ENCODE peak calls at places on chromosomes 11 and 22, in nine cellular contexts. One of them, this sample, is unnamed. For H3K4me1, the result is how much of the 10 kb centered on the place peaks cover.

GRCh38 chr11:64864473-64865285 is 13.7 kb downstream of the EHD1 start:
- DNase-seq in IMR-90: peak
- DNase-seq in psoas muscle: peak
- DNase-seq in neuronal stem cell: no peak
- DNase-seq in colonic mucosa: no peak
- DNase-seq in tibial artery: peak
- DNase-seq in transverse colon: peak
- DNase-seq in uterus: peak
- DNase-seq in body of pancreas: peak
- DNase-seq in this sample: no peak

GRCh38 chr11:1087279-1087960 is 12.7 kb downstream of the MUC2 start:
- DNase-seq in IMR-90: no peak
- DNase-seq in psoas muscle: no peak
- DNase-seq in neuronal stem cell: no peak
- DNase-seq in colonic mucosa: no peak
- DNase-seq in tibial artery: peak
- DNase-seq in transverse colon: no peak
- DNase-seq in uterus: no peak
- DNase-seq in body of pancreas: no peak
- DNase-seq in this sample: peak

GRCh38 chr22:43042101-43042780 is 27.3 kb upstream of the PACSIN2 start:
- DNase-seq in IMR-90: peak
- DNase-seq in psoas muscle: no peak
- DNase-seq in neuronal stem cell: no peak
- DNase-seq in colonic mucosa: no peak
- DNase-seq in tibial artery: no peak
- DNase-seq in transverse colon: no peak
- DNase-seq in uterus: no peak
- DNase-seq in body of pancreas: peak
- DNase-seq in this sample: no peak

GRCh38 chr11:13160302-13160701 is 117.3 kb upstream of the BMAL1 start:
- DNase-seq in IMR-90: no peak
- DNase-seq in psoas muscle: no peak
- DNase-seq in neuronal stem cell: no peak
- DNase-seq in colonic mucosa: no peak
- DNase-seq in tibial artery: no peak
- DNase-seq in transverse colon: no peak
- DNase-seq in uterus: no peak
- DNase-seq in body of pancreas: no peak
- DNase-seq in this sample: no peak

GRCh38 chr11:28835790-28836189 is 727.6 kb downstream of the METTL15 start:
- DNase-seq in IMR-90: peak
- DNase-seq in psoas muscle: no peak
- DNase-seq in neuronal stem cell: no peak
- DNase-seq in colonic mucosa: no peak
- DNase-seq in tibial artery: no peak
- DNase-seq in transverse colon: no peak
- DNase-seq in uterus: no peak
- DNase-seq in body of pancreas: no peak
- DNase-seq in this sample: no peak

GRCh38 chr22:43392385-43392989 is 19.3 kb upstream of the MPPED1 start:
- DNase-seq in IMR-90: no peak
- DNase-seq in psoas muscle: no peak
- DNase-seq in neuronal stem cell: no peak
- DNase-seq in colonic mucosa: no peak
- DNase-seq in tibial artery: no peak
- DNase-seq in transverse colon: no peak
- DNase-seq in uterus: no peak
- DNase-seq in body of pancreas: no peak
- DNase-seq in this sample: no peak

GRCh38 chr22:35894464-35894878 is 134.2 kb downstream of the RBFOX2 start:
- DNase-seq in IMR-90: no peak
- DNase-seq in psoas muscle: no peak
- DNase-seq in neuronal stem cell: no peak
- DNase-seq in colonic mucosa: no peak
- DNase-seq in tibial artery: peak
- DNase-seq in transverse colon: peak
- DNase-seq in uterus: peak
- DNase-seq in body of pancreas: no peak
- DNase-seq in this sample: no peak

GRCh38 chr11:1875093-1875785 is 16.5 kb downstream of the PRR33 start:
- DNase-seq in IMR-90: no peak
- DNase-seq in psoas muscle: no peak
- DNase-seq in neuronal stem cell: no peak
- DNase-seq in colonic mucosa: no peak
- DNase-seq in tibial artery: peak
- DNase-seq in transverse colon: peak
- DNase-seq in uterus: peak
- DNase-seq in body of pancreas: no peak
- DNase-seq in this sample: no peak

GRCh38 chr11:134332189-134332631 is 422 bp downstream of the GLB1L2 start:
- DNase-seq in IMR-90: no peak
- DNase-seq in psoas muscle: no peak
- DNase-seq in neuronal stem cell: peak
- DNase-seq in colonic mucosa: peak
- DNase-seq in tibial artery: no peak
- DNase-seq in transverse colon: peak
- DNase-seq in uterus: no peak
- DNase-seq in body of pancreas: peak
- DNase-seq in this sample: no peak

GRCh38 chr11:103773537-103773936 is 262.9 kb upstream of the DDI1 start:
- DNase-seq in IMR-90: no peak
- DNase-seq in psoas muscle: no peak
- DNase-seq in neuronal stem cell: no peak
- DNase-seq in colonic mucosa: no peak
- DNase-seq in tibial artery: no peak
- DNase-seq in transverse colon: no peak
- DNase-seq in uterus: no peak
- DNase-seq in body of pancreas: no peak
- DNase-seq in this sample: peak

GRCh38 chr11:103779054-103779453 is 257.4 kb upstream of the DDI1 start:
- DNase-seq in IMR-90: no peak
- DNase-seq in psoas muscle: no peak
- DNase-seq in neuronal stem cell: no peak
- DNase-seq in colonic mucosa: no peak
- DNase-seq in tibial artery: no peak
- DNase-seq in transverse colon: no peak
- DNase-seq in uterus: no peak
- DNase-seq in body of pancreas: no peak
- DNase-seq in this sample: no peak

DNA sequence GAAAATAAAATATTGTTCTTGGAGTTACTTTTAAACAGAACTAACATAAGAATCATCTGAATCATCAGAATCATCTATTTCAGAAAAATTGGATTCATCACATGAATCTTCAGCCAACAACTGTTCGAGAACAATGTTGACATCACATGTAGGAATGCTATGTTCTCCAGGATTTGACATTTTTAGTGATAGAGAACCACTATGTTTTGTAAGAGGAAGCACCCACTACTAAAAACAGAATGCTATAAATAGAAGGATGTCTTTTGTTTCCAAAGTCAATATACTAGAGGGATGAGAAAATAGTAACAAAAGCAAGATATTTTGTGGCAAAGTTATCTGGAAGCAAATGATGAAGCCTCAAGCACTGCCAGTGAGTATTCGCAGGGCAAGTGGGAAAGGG is 263.4 kb upstream of the DDI1 start:
- DNase-seq in IMR-90: peak
- DNase-seq in psoas muscle: no peak
- DNase-seq in neuronal stem cell: no peak
- DNase-seq in colonic mucosa: no peak
- DNase-seq in tibial artery: no peak
- DNase-seq in transverse colon: no peak
- DNase-seq in uterus: no peak
- DNase-seq in body of pancreas: no peak
- DNase-seq in this sample: no peak
- H3K4me3 ChIP-seq in IMR-90: no peak
- H3K4me3 ChIP-seq in psoas muscle: no peak
- H3K4me3 ChIP-seq in neuronal stem cell: no peak
- H3K4me3 ChIP-seq in colonic mucosa: no peak
- H3K4me3 ChIP-seq in tibial artery: no peak
- H3K4me3 ChIP-seq in transverse colon: no peak
- H3K4me3 ChIP-seq in uterus: no peak
- H3K4me3 ChIP-seq in body of pancreas: no peak
- H3K4me3 ChIP-seq in this sample: no peak

GRCh38 chr22:50575426-50575941 is 2.7 kb downstream of the CPT1B start:
- DNase-seq in IMR-90: no peak
- DNase-seq in psoas muscle: no peak
- DNase-seq in neuronal stem cell: no peak
- DNase-seq in colonic mucosa: no peak
- DNase-seq in tibial artery: peak
- DNase-seq in transverse colon: no peak
- DNase-seq in uterus: no peak
- DNase-seq in body of pancreas: no peak
- DNase-seq in this sample: no peak
- H3K4me1 ChIP-seq in IMR-90: under half
- H3K4me1 ChIP-seq in psoas muscle: under half
- H3K4me1 ChIP-seq in neuronal stem cell: under half
- H3K4me1 ChIP-seq in colonic mucosa: under half
- H3K4me1 ChIP-seq in tibial artery: under half
- H3K4me1 ChIP-seq in transverse colon: under half
- H3K4me1 ChIP-seq in uterus: under half
- H3K4me1 ChIP-seq in body of pancreas: under half
- H3K4me1 ChIP-seq in this sample: under half

GRCh38 chr22:37505565-37505964 is 13.7 kb downstream of the CARD10 start:
- DNase-seq in IMR-90: no peak
- DNase-seq in psoas muscle: no peak
- DNase-seq in neuronal stem cell: no peak
- DNase-seq in colonic mucosa: no peak
- DNase-seq in tibial artery: no peak
- DNase-seq in transverse colon: no peak
- DNase-seq in uterus: no peak
- DNase-seq in body of pancreas: no peak
- DNase-seq in this sample: no peak

GRCh38 chr22:37509026-37509886 is 10.0 kb downstream of the CARD10 start:
- DNase-seq in IMR-90: no peak
- DNase-seq in psoas muscle: no peak
- DNase-seq in neuronal stem cell: no peak
- DNase-seq in colonic mucosa: no peak
- DNase-seq in tibial artery: no peak
- DNase-seq in transverse colon: no peak
- DNase-seq in uterus: no peak
- DNase-seq in body of pancreas: no peak
- DNase-seq in this sample: peak

GRCh38 chr22:37505989-37506388 is 13.2 kb downstream of the CARD10 start:
- DNase-seq in IMR-90: no peak
- DNase-seq in psoas muscle: no peak
- DNase-seq in neuronal stem cell: no peak
- DNase-seq in colonic mucosa: no peak
- DNase-seq in tibial artery: no peak
- DNase-seq in transverse colon: no peak
- DNase-seq in uterus: no peak
- DNase-seq in body of pancreas: no peak
- DNase-seq in this sample: peak

GRCh38 chr22:37508431-37508963 is 10.7 kb downstream of the CARD10 start:
- DNase-seq in IMR-90: no peak
- DNase-seq in psoas muscle: peak
- DNase-seq in neuronal stem cell: no peak
- DNase-seq in colonic mucosa: no peak
- DNase-seq in tibial artery: no peak
- DNase-seq in transverse colon: no peak
- DNase-seq in uterus: no peak
- DNase-seq in body of pancreas: no peak
- DNase-seq in this sample: peak

DNA sequence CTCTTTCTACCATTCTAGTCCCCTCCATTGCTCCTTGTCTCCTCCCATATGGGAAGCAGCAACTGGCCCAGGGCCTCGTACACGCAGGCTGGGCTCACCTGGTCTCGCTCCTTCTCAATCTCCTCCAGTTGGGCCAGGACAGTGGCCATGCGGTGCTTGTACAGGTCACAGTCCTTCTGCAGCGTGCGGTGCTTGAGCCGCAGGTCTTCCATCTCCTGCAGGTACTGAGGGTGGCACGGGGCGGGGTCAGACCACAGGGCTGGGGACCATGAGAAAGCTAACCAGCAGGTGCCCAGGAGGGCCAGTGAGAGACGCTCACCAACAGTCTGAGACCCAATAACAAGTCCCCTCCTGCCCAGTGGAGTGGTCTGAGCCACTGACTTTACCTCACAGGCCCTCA is 11.5 kb downstream of the CARD10 start:
- DNase-seq in IMR-90: no peak
- DNase-seq in psoas muscle: no peak
- DNase-seq in neuronal stem cell: no peak
- DNase-seq in colonic mucosa: no peak
- DNase-seq in tibial artery: no peak
- DNase-seq in transverse colon: no peak
- DNase-seq in uterus: no peak
- DNase-seq in body of pancreas: no peak
- DNase-seq in this sample: peak
- H3K27ac ChIP-seq in IMR-90: no peak
- H3K27ac ChIP-seq in psoas muscle: no peak
- H3K27ac ChIP-seq in neuronal stem cell: no peak
- H3K27ac ChIP-seq in colonic mucosa: no peak
- H3K27ac ChIP-seq in tibial artery: no peak
- H3K27ac ChIP-seq in transverse colon: no peak
- H3K27ac ChIP-seq in uterus: no peak
- H3K27ac ChIP-seq in body of pancreas: no peak
- H3K27ac ChIP-seq in this sample: no peak

GRCh38 chr11:82720267-82720666 is 13.4 kb downstream of the FAM181B start:
- DNase-seq in IMR-90: no peak
- DNase-seq in psoas muscle: no peak
- DNase-seq in neuronal stem cell: no peak
- DNase-seq in colonic mucosa: no peak
- DNase-seq in tibial artery: no peak
- DNase-seq in transverse colon: peak
- DNase-seq in uterus: no peak
- DNase-seq in body of pancreas: no peak
- DNase-seq in this sample: no peak

GRCh38 chr11:82722236-82722635 is 11.4 kb downstream of the FAM181B start:
- DNase-seq in IMR-90: no peak
- DNase-seq in psoas muscle: no peak
- DNase-seq in neuronal stem cell: no peak
- DNase-seq in colonic mucosa: no peak
- DNase-seq in tibial artery: no peak
- DNase-seq in transverse colon: no peak
- DNase-seq in uterus: no peak
- DNase-seq in body of pancreas: no peak
- DNase-seq in this sample: no peak

GRCh38 chr11:82718307-82718706 is 15.4 kb downstream of the FAM181B start:
- DNase-seq in IMR-90: peak
- DNase-seq in psoas muscle: no peak
- DNase-seq in neuronal stem cell: peak
- DNase-seq in colonic mucosa: no peak
- DNase-seq in tibial artery: no peak
- DNase-seq in transverse colon: no peak
- DNase-seq in uterus: no peak
- DNase-seq in body of pancreas: peak
- DNase-seq in this sample: no peak

GRCh38 chr11:82718841-82719240 is 14.8 kb downstream of the FAM181B start:
- DNase-seq in IMR-90: no peak
- DNase-seq in psoas muscle: no peak
- DNase-seq in neuronal stem cell: no peak
- DNase-seq in colonic mucosa: no peak
- DNase-seq in tibial artery: no peak
- DNase-seq in transverse colon: no peak
- DNase-seq in uterus: no peak
- DNase-seq in body of pancreas: no peak
- DNase-seq in this sample: no peak

DNA sequence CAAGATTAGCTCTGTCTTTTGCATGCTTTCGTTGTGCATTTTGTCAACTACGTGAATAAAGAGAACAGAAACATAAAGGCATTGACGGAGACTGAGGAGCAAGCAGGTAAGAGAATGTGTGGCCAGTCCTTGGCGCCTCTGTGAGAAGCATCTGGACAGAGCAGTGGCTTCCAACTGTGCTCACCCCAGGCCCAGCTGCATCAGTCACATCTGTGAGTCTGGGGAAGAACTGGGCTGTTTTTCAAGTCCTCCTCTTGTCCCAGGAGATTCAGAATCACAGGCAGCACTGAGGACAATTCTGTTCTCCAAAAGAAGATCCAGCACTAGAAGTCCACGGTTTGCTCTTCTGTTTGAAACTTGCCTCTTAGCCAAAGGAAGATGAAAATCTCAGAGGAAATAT is 14.3 kb downstream of the FAM181B start:
- DNase-seq in IMR-90: no peak
- DNase-seq in psoas muscle: no peak
- DNase-seq in neuronal stem cell: no peak
- DNase-seq in colonic mucosa: no peak
- DNase-seq in tibial artery: no peak
- DNase-seq in transverse colon: no peak
- DNase-seq in uterus: no peak
- DNase-seq in body of pancreas: no peak
- DNase-seq in this sample: no peak
- H3K4me3 ChIP-seq in IMR-90: no peak
- H3K4me3 ChIP-seq in psoas muscle: no peak
- H3K4me3 ChIP-seq in neuronal stem cell: no peak
- H3K4me3 ChIP-seq in colonic mucosa: no peak
- H3K4me3 ChIP-seq in tibial artery: no peak
- H3K4me3 ChIP-seq in transverse colon: no peak
- H3K4me3 ChIP-seq in uterus: no peak
- H3K4me3 ChIP-seq in body of pancreas: no peak
- H3K4me3 ChIP-seq in this sample: no peak